ENCODE peak calls at places on chromosomes 4 and X, in ten cellular contexts. One of them, this sample, is unnamed.

GRCh38 chr4:14257903-14258302 is 630.4 kb upstream of the BOD1L1 start:
- DNase-seq in HCT116: no peak
- DNase-seq in foreskin fibroblast: no peak
- DNase-seq in cardiac fibroblast: no peak
- DNase-seq in fibroblast of mammary gland: no peak
- DNase-seq in ovary: no peak
- DNase-seq in IMR-90: no peak
- DNase-seq in stomach: no peak
- DNase-seq in fibroblast of lung: no peak
- DNase-seq in lower leg skin: no peak
- DNase-seq in this sample: no peak

GRCh38 chrX:17725176-17725575 is 12.1 kb upstream of the SCML1 start:
- DNase-seq in HCT116: no peak
- DNase-seq in fibroblast of lung: peak; percentile 37
- DNase-seq in fibroblast of mammary gland: no peak
- DNase-seq in cardiac fibroblast: no peak
- DNase-seq in stomach: no peak
- DNase-seq in lower leg skin: no peak
- DNase-seq in IMR-90: no peak
- DNase-seq in foreskin fibroblast: no peak
- DNase-seq in ovary: no peak
- DNase-seq in this sample: no peak

GRCh38 chrX:148905376-148905775 is 405.0 kb downstream of the AFF2 start:
- DNase-seq in foreskin fibroblast: no peak
- DNase-seq in HCT116: no peak
- DNase-seq in fibroblast of mammary gland: no peak
- DNase-seq in ovary: no peak
- DNase-seq in cardiac fibroblast: no peak
- DNase-seq in stomach: no peak
- DNase-seq in lower leg skin: no peak
- DNase-seq in fibroblast of lung: no peak
- DNase-seq in IMR-90: no peak
- DNase-seq in this sample: no peak

GRCh38 chr4:48854982-48855381 is 24.1 kb downstream of the OCIAD1 start:
- DNase-seq in cardiac fibroblast: peak; percentile 12
- DNase-seq in fibroblast of lung: no peak
- DNase-seq in lower leg skin: no peak
- DNase-seq in ovary: no peak
- DNase-seq in foreskin fibroblast: no peak
- DNase-seq in fibroblast of mammary gland: no peak
- DNase-seq in stomach: no peak
- DNase-seq in HCT116: no peak
- DNase-seq in IMR-90: no peak
- DNase-seq in this sample: no peak

GRCh38 chr4:26936284-26937065 is 75.8 kb downstream of the STIM2 start:
- DNase-seq in ovary: peak; percentile 47
- DNase-seq in stomach: no peak
- DNase-seq in IMR-90: peak; percentile 23
- DNase-seq in HCT116: no peak
- DNase-seq in lower leg skin: no peak
- DNase-seq in foreskin fibroblast: peak; percentile 12
- DNase-seq in fibroblast of lung: peak; percentile 56
- DNase-seq in fibroblast of mammary gland: peak; percentile 54
- DNase-seq in cardiac fibroblast: peak; percentile 14
- DNase-seq in this sample: no peak

GRCh38 chrX:69096963-69097362 is 68.3 kb downstream of the PJA1 start:
- DNase-seq in cardiac fibroblast: no peak
- DNase-seq in HCT116: no peak
- DNase-seq in fibroblast of lung: no peak
- DNase-seq in IMR-90: no peak
- DNase-seq in ovary: no peak
- DNase-seq in foreskin fibroblast: no peak
- DNase-seq in stomach: no peak
- DNase-seq in lower leg skin: no peak
- DNase-seq in fibroblast of mammary gland: no peak
- DNase-seq in this sample: no peak

GRCh38 chr4:16794816-16795445 is 103.5 kb downstream of the LDB2 start:
- DNase-seq in stomach: peak; percentile 69
- DNase-seq in HCT116: peak; percentile 34
- DNase-seq in foreskin fibroblast: peak; percentile 30
- DNase-seq in lower leg skin: no peak
- DNase-seq in fibroblast of lung: peak; percentile 42
- DNase-seq in cardiac fibroblast: peak; percentile 68
- DNase-seq in ovary: no peak
- DNase-seq in IMR-90: peak; percentile 60
- DNase-seq in fibroblast of mammary gland: peak; percentile 71
- DNase-seq in this sample: no peak

GRCh38 chrX:129747533-129747932 is 8.8 kb downstream of the XPNPEP2 start:
- DNase-seq in lower leg skin: no peak
- DNase-seq in cardiac fibroblast: no peak
- DNase-seq in fibroblast of lung: no peak
- DNase-seq in IMR-90: no peak
- DNase-seq in ovary: no peak
- DNase-seq in foreskin fibroblast: no peak
- DNase-seq in fibroblast of mammary gland: no peak
- DNase-seq in stomach: no peak
- DNase-seq in HCT116: no peak
- DNase-seq in this sample: no peak

GRCh38 chrX:132775230-132775823 is 183.1 kb downstream of the HS6ST2 start:
- DNase-seq in cardiac fibroblast: no peak
- DNase-seq in IMR-90: no peak
- DNase-seq in foreskin fibroblast: no peak
- DNase-seq in HCT116: no peak
- DNase-seq in fibroblast of lung: no peak
- DNase-seq in ovary: no peak
- DNase-seq in fibroblast of mammary gland: no peak
- DNase-seq in stomach: no peak
- DNase-seq in lower leg skin: no peak
- DNase-seq in this sample: no peak

GRCh38 chr4:97238956-97239698 is 904.1 kb downstream of the STPG2 start:
- DNase-seq in stomach: no peak
- DNase-seq in cardiac fibroblast: no peak
- DNase-seq in ovary: no peak
- DNase-seq in lower leg skin: no peak
- DNase-seq in foreskin fibroblast: no peak
- DNase-seq in HCT116: no peak
- DNase-seq in fibroblast of mammary gland: no peak
- DNase-seq in fibroblast of lung: no peak
- DNase-seq in IMR-90: no peak
- DNase-seq in this sample: no peak

GRCh38 chrX:7950865-7951264 is 23.7 kb upstream of the PNPLA4 start:
- DNase-seq in stomach: no peak
- DNase-seq in lower leg skin: no peak
- DNase-seq in IMR-90: no peak
- DNase-seq in fibroblast of mammary gland: no peak
- DNase-seq in foreskin fibroblast: no peak
- DNase-seq in ovary: no peak
- DNase-seq in HCT116: no peak
- DNase-seq in fibroblast of lung: no peak
- DNase-seq in cardiac fibroblast: no peak
- DNase-seq in this sample: no peak

GRCh38 chrX:101736651-101737050 is 77.0 kb upstream of the ARMCX2 start:
- DNase-seq in lower leg skin: no peak
- DNase-seq in IMR-90: no peak
- DNase-seq in ovary: no peak
- DNase-seq in fibroblast of mammary gland: no peak
- DNase-seq in HCT116: no peak
- DNase-seq in fibroblast of lung: no peak
- DNase-seq in foreskin fibroblast: no peak
- DNase-seq in stomach: no peak
- DNase-seq in cardiac fibroblast: no peak
- DNase-seq in this sample: no peak

GRCh38 chrX:88604433-88605221 is 142.4 kb upstream of the CPXCR1 start:
- DNase-seq in stomach: peak; percentile 57
- DNase-seq in foreskin fibroblast: no peak
- DNase-seq in HCT116: no peak
- DNase-seq in lower leg skin: no peak
- DNase-seq in fibroblast of mammary gland: no peak
- DNase-seq in cardiac fibroblast: peak; percentile 35
- DNase-seq in ovary: no peak
- DNase-seq in IMR-90: no peak
- DNase-seq in fibroblast of lung: no peak
- DNase-seq in this sample: no peak

GRCh38 chrX:427812-428725 is 41.4 kb upstream of the PPP2R3B start:
- DNase-seq in ovary: no peak
- DNase-seq in cardiac fibroblast: peak; percentile 18
- DNase-seq in fibroblast of lung: no peak
- DNase-seq in stomach: no peak
- DNase-seq in IMR-90: no peak
- DNase-seq in HCT116: no peak
- DNase-seq in foreskin fibroblast: peak; percentile 13
- DNase-seq in fibroblast of mammary gland: no peak
- DNase-seq in lower leg skin: no peak
- DNase-seq in this sample: no peak

GRCh38 chr4:61891953-61892352 is 691.8 kb downstream of the ADGRL3 start:
- DNase-seq in IMR-90: no peak
- DNase-seq in foreskin fibroblast: no peak
- DNase-seq in stomach: no peak
- DNase-seq in HCT116: no peak
- DNase-seq in ovary: no peak
- DNase-seq in cardiac fibroblast: no peak
- DNase-seq in fibroblast of mammary gland: no peak
- DNase-seq in lower leg skin: no peak
- DNase-seq in fibroblast of lung: no peak
- DNase-seq in this sample: no peak

GRCh38 chr4:61889117-61889516 is 689.0 kb downstream of the ADGRL3 start:
- DNase-seq in cardiac fibroblast: no peak
- DNase-seq in HCT116: no peak
- DNase-seq in foreskin fibroblast: no peak
- DNase-seq in lower leg skin: no peak
- DNase-seq in fibroblast of lung: no peak
- DNase-seq in IMR-90: no peak
- DNase-seq in fibroblast of mammary gland: no peak
- DNase-seq in stomach: no peak
- DNase-seq in ovary: no peak
- DNase-seq in this sample: no peak

GRCh38 chr4:61882381-61882780 is 682.3 kb downstream of the ADGRL3 start:
- DNase-seq in fibroblast of lung: no peak
- DNase-seq in IMR-90: no peak
- DNase-seq in lower leg skin: no peak
- DNase-seq in stomach: no peak
- DNase-seq in ovary: no peak
- DNase-seq in cardiac fibroblast: no peak
- DNase-seq in foreskin fibroblast: no peak
- DNase-seq in HCT116: no peak
- DNase-seq in fibroblast of mammary gland: no peak
- DNase-seq in this sample: no peak

GRCh38 chr4:61890321-61890720 is 690.2 kb downstream of the ADGRL3 start:
- DNase-seq in fibroblast of lung: no peak
- DNase-seq in foreskin fibroblast: no peak
- DNase-seq in lower leg skin: no peak
- DNase-seq in cardiac fibroblast: no peak
- DNase-seq in IMR-90: no peak
- DNase-seq in fibroblast of mammary gland: no peak
- DNase-seq in HCT116: no peak
- DNase-seq in ovary: no peak
- DNase-seq in stomach: no peak
- DNase-seq in this sample: no peak

GRCh38 chr4:61886180-61886579 is 686.1 kb downstream of the ADGRL3 start:
- DNase-seq in cardiac fibroblast: no peak
- DNase-seq in fibroblast of mammary gland: no peak
- DNase-seq in IMR-90: no peak
- DNase-seq in fibroblast of lung: no peak
- DNase-seq in stomach: no peak
- DNase-seq in HCT116: no peak
- DNase-seq in foreskin fibroblast: no peak
- DNase-seq in ovary: no peak
- DNase-seq in lower leg skin: no peak
- DNase-seq in this sample: no peak
- H3K4me3 ChIP-seq in cardiac fibroblast: no peak overlapping the region
- H3K4me3 ChIP-seq in fibroblast of mammary gland: no peak overlapping the region
- H3K4me3 ChIP-seq in IMR-90: no peak overlapping the region
- H3K4me3 ChIP-seq in fibroblast of lung: no peak overlapping the region
- H3K4me3 ChIP-seq in stomach: no peak overlapping the region
- H3K4me3 ChIP-seq in HCT116: no peak overlapping the region
- H3K4me3 ChIP-seq in foreskin fibroblast: no peak overlapping the region
- H3K4me3 ChIP-seq in ovary: no peak overlapping the region
- H3K4me3 ChIP-seq in lower leg skin: no peak overlapping the region
- H3K4me3 ChIP-seq in this sample: no peak overlapping the region

GRCh38 chr4:162560073-162560472 is 396.3 kb upstream of the FSTL5 start:
- DNase-seq in foreskin fibroblast: no peak
- DNase-seq in stomach: no peak
- DNase-seq in ovary: no peak
- DNase-seq in cardiac fibroblast: no peak
- DNase-seq in fibroblast of lung: no peak
- DNase-seq in HCT116: no peak
- DNase-seq in lower leg skin: no peak
- DNase-seq in IMR-90: no peak
- DNase-seq in fibroblast of mammary gland: no peak
- DNase-seq in this sample: no peak
- TF ChIP-seq CTCF in foreskin fibroblast: no peak
- TF ChIP-seq CTCF in stomach: no peak
- TF ChIP-seq CTCF in ovary: no peak
- TF ChIP-seq CTCF in cardiac fibroblast: no peak
- TF ChIP-seq CTCF in fibroblast of lung: no peak
- TF ChIP-seq CTCF in HCT116: no peak
- TF ChIP-seq CTCF in lower leg skin: no peak
- TF ChIP-seq CTCF in IMR-90: no peak
- TF ChIP-seq CTCF in fibroblast of mammary gland: no peak
- TF ChIP-seq CTCF in this sample: no peak

DNA sequence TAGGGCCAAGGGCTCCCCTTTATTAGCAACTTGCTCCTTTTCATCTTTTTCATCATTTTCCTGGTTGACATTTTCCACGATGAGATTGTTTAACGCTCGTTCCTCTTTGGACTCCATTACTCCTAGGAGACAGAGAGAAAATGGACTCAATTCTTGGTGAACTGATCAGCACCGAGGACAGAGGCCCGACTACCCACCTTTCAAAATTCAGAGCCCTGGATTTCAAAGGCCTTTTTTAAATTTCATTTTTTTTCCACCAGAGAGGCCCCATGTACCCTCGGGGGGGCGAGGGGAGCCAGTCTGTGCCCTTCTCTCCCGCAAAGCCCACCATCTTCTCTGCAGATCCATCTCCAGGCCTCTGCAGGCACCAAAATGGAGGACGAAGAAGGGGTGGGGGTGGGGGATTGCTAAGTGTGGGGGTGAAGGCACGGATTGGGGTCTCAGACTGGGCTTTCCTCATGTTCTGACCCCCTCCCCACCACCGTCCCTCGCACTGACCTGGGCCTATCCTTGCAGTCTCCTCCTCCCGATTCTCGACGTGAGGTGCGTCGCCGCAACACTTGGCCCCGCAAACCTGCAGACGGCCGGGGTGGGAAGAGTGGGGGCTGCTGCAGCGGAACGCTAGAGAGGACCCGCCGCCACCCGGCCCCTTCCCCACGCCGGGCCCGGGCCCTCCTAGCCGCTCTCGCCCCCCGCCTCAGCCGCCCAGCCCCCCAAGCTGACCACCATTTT is 764 bp downstream of the BEX2 start:
- DNase-seq in ovary: no peak
- DNase-seq in fibroblast of mammary gland: no peak
- DNase-seq in HCT116: no peak
- DNase-seq in stomach: no peak
- DNase-seq in IMR-90: no peak
- DNase-seq in fibroblast of lung: no peak
- DNase-seq in cardiac fibroblast: no peak
- DNase-seq in foreskin fibroblast: no peak
- DNase-seq in lower leg skin: no peak
- DNase-seq in this sample: no peak
- H3K4me3 ChIP-seq in ovary: peak overlapping the region; percentile 57
- H3K4me3 ChIP-seq in fibroblast of mammary gland: no peak overlapping the region
- H3K4me3 ChIP-seq in HCT116: peak overlapping the region; percentile 71
- H3K4me3 ChIP-seq in stomach: peak overlapping the region; percentile 50
- H3K4me3 ChIP-seq in IMR-90: no peak overlapping the region
- H3K4me3 ChIP-seq in fibroblast of lung: no peak overlapping the region
- H3K4me3 ChIP-seq in cardiac fibroblast: no peak overlapping the region
- H3K4me3 ChIP-seq in foreskin fibroblast: no peak overlapping the region
- H3K4me3 ChIP-seq in lower leg skin: peak overlapping the region; percentile 40
- H3K4me3 ChIP-seq in this sample: peak overlapping the region; percentile 64

GRCh38 chr4:185224597-185224996 is 15.2 kb downstream of the SNX25 start:
- DNase-seq in foreskin fibroblast: no peak
- DNase-seq in IMR-90: no peak
- DNase-seq in ovary: no peak
- DNase-seq in fibroblast of mammary gland: no peak
- DNase-seq in HCT116: no peak
- DNase-seq in stomach: no peak
- DNase-seq in fibroblast of lung: no peak
- DNase-seq in lower leg skin: no peak
- DNase-seq in cardiac fibroblast: no peak
- DNase-seq in this sample: no peak
- TF ChIP-seq CTCF in foreskin fibroblast: no peak
- TF ChIP-seq CTCF in IMR-90: no peak
- TF ChIP-seq CTCF in ovary: no peak
- TF ChIP-seq CTCF in fibroblast of mammary gland: peak; percentile 34
- TF ChIP-seq CTCF in HCT116: no peak
- TF ChIP-seq CTCF in stomach: no peak
- TF ChIP-seq CTCF in fibroblast of lung: peak; percentile 31
- TF ChIP-seq CTCF in lower leg skin: no peak
- TF ChIP-seq CTCF in cardiac fibroblast: peak; percentile 34
- TF ChIP-seq CTCF in this sample: no peak

This sample was measured in retinal pigment epithelial cell.